ENCODE peak calls at places on chromosome 19, in six cellular contexts. E, W, L, N, P and I are unnamed samples.

GRCh38 chr19:52237771-52238400 is 31.5 kb upstream of the ZNF766 start:
- DNase-seq in N (peak), W (peak), E (peak), P (peak), L (peak), I (peak)

GRCh38 chr19:34962281-34962944 is 1.6 kb downstream of the ZNF792 start:
- DNase-seq in W (no peak), L (no peak), P (no peak), E (no peak), N (no peak), I (no peak)

GRCh38 chr19:8304841-8305621 is 3.1 kb downstream of the CD320 start:
- DNase-seq in N (no peak), E (no peak), P (peak), W (no peak), L (no peak), I (no peak)

GRCh38 chr19:7013678-7014077 is 7.6 kb downstream of the MBD3L2B start:
- DNase-seq in W (no peak), P (peak), N (peak), E (no peak), L (peak), I (peak)

GRCh38 chr19:3338541-3339181 is 27.7 kb upstream of the NFIC start:
- DNase-seq in P (peak), N (no peak), W (peak), E (no peak), L (no peak), I (peak)

GRCh38 chr19:39362682-39363657 is 20.7 kb downstream of the SAMD4B start:
- DNase-seq in P (no peak), N (peak), W (no peak), L (no peak), E (no peak), I (no peak)

GRCh38 chr19:19543640-19544039 is 5.6 kb downstream of the CILP2 start:
- DNase-seq in L (no peak), N (no peak), W (no peak), P (no peak), E (no peak), I (no peak)

GRCh38 chr19:17831419-17831888 is 10.1 kb upstream of the INSL3 start:
- DNase-seq in E (no peak), N (no peak), W (no peak), P (no peak), L (no peak), I (no peak)

GRCh38 chr19:40262422-40262821 is 22.7 kb downstream of the AKT2 start:
- DNase-seq in E (no peak), W (no peak), N (no peak), P (no peak), L (no peak), I (no peak)

GRCh38 chr19:491146-491741 is 5.0 kb upstream of the MADCAM1 start:
- DNase-seq in W (no peak), P (peak), E (no peak), L (no peak), N (peak), I (no peak)

GRCh38 chr19:43501661-43502418 is 2.7 kb downstream of the PHLDB3 start:
- DNase-seq in E (no peak), W (no peak), N (no peak), L (no peak), P (no peak), I (no peak)

GRCh38 chr19:45008554-45008953 is 7.3 kb downstream of the RELB start:
- DNase-seq in W (no peak), E (no peak), P (no peak), L (peak), N (no peak), I (no peak)

GRCh38 chr19:801861-802496 is 4.7 kb downstream of the PTBP1 start:
- DNase-seq in N (peak), W (no peak), P (no peak), L (no peak), E (no peak), I (no peak)

GRCh38 chr19:18523841-18524240 is 2.0 kb upstream of the ELL start:
- DNase-seq in W (no peak), P (no peak), L (no peak), N (no peak), E (no peak), I (no peak)

GRCh38 chr19:31717316-31717715 is 368.1 kb upstream of the TSHZ3 start:
- DNase-seq in W (no peak), L (no peak), E (no peak), N (no peak), P (no peak), I (no peak)

GRCh38 chr19:47357788-47358680 is 8.9 kb downstream of the DHX34 start:
- DNase-seq in W (no peak), N (no peak), P (peak), E (no peak), L (no peak), I (no peak)

GRCh38 chr19:36898422-36898821 is 17.7 kb downstream of the ZNF829 start:
- DNase-seq in L (no peak), W (no peak), P (no peak), E (peak), N (no peak), I (no peak)

GRCh38 chr19:49872245-49873148 is 4.7 kb downstream of the AKT1S1 start:
- DNase-seq in W (no peak), E (no peak), P (no peak), N (no peak), L (no peak), I (no peak)

GRCh38 chr19:35959040-35959967 is 23.1 kb downstream of the LRFN3 start:
- DNase-seq in P (peak), E (no peak), L (peak), W (peak), N (no peak), I (no peak)

GRCh38 chr19:50690439-50690838 is 29.2 kb downstream of the SHANK1 start:
- DNase-seq in N (no peak), E (no peak), L (no peak), P (no peak), W (no peak), I (no peak)

GRCh38 chr19:19749332-19750130 is 16.6 kb upstream of the ZNF14 start:
- DNase-seq in P (no peak), L (no peak), W (no peak), E (no peak), N (no peak), I (no peak)

GRCh38 chr19:38194061-38194701 is 29.8 kb downstream of the DPF1 start:
- DNase-seq in L (no peak), E (peak), P (no peak), W (no peak), N (no peak), I (no peak)

GRCh38 chr19:21693399-21693798 is 74.0 kb downstream of the ZNF100 start:
- DNase-seq in L (no peak), W (no peak), E (no peak), N (no peak), P (no peak), I (no peak)

GRCh38 chr19:55579766-55580621 is 654 bp downstream of the ZNF579 start:
- DNase-seq in P (no peak), L (no peak), N (peak), W (no peak), E (no peak), I (peak)

GRCh38 chr19:35789195-35789977 is 14.0 kb downstream of the ARHGAP33 start:
- DNase-seq in N (no peak), P (no peak), L (no peak), E (no peak), W (no peak), I (no peak)

GRCh38 chr19:37304190-37304883 is 66.6 kb upstream of the ZNF527 start:
- DNase-seq in W (no peak), N (no peak), P (peak), L (no peak), E (no peak), I (no peak)

GRCh38 chr19:37932985-37933953 is 26.3 kb downstream of the SIPA1L3 start:
- DNase-seq in L (peak), N (peak), W (no peak), P (no peak), E (peak), I (no peak)

GRCh38 chr19:45153339-45154063 is 7.3 kb downstream of the NKPD1 start:
- DNase-seq in W (no peak), L (no peak), N (peak), P (peak), E (no peak), I (peak)

GRCh38 chr19:38949580-38950367 is 19.0 kb downstream of the MRPS12 start:
- DNase-seq in E (peak), N (peak), L (no peak), W (peak), P (peak), I (no peak)

GRCh38 chr19:38321646-38322323 is 2.1 kb downstream of the KCNK6 start:
- DNase-seq in W (no peak), L (peak), N (peak), P (no peak), E (no peak), I (no peak)

GRCh38 chr19:47186337-47187022 is 44.5 kb downstream of the BBC3 start:
- DNase-seq in W (peak), L (no peak), N (no peak), E (no peak), P (peak), I (no peak)

GRCh38 chr19:56573914-56574313 is 6.6 kb downstream of the ZNF470 start:
- DNase-seq in P (no peak), L (no peak), N (no peak), W (no peak), E (no peak), I (no peak)

GRCh38 chr19:12896460-12896859 is 5.5 kb downstream of the GCDH start:
- DNase-seq in E (no peak), W (no peak), L (no peak), P (no peak), N (no peak), I (no peak)